ENCODE peak calls at places on chromosomes 6 and 20, in four cellular contexts. One of them, this sample, is unnamed.

GRCh38 chr6:110530671-110531070 is 54.3 kb upstream of the SLC22A16 start:
- DNase-seq in A549: no peak
- DNase-seq in HCT116: no peak
- DNase-seq in GM23338: no peak
- DNase-seq in this sample: no peak

GRCh38 chr20:62370115-62370806 is 3.1 kb upstream of the LAMA5 start:
- DNase-seq in A549: peak
- DNase-seq in HCT116: no peak
- DNase-seq in GM23338: no peak
- DNase-seq in this sample: no peak

GRCh38 chr6:26249709-26249958 is 115.4 kb upstream of the BTN3A2 start:
- DNase-seq in A549: no peak
- DNase-seq in HCT116: no peak
- DNase-seq in GM23338: no peak
- DNase-seq in this sample: no peak

GRCh38 chr20:46999821-47000465 is 105.3 kb downstream of the EYA2 start:
- DNase-seq in A549: no peak
- DNase-seq in HCT116: no peak
- DNase-seq in GM23338: no peak
- DNase-seq in this sample: no peak

GRCh38 chr20:47354710-47355488 is 1.6 kb downstream of the ZMYND8 start:
- DNase-seq in A549: peak
- DNase-seq in HCT116: no peak
- DNase-seq in GM23338: no peak
- DNase-seq in this sample: no peak

GRCh38 chr6:46440133-46440532 is 51.1 kb downstream of the RCAN2 start:
- DNase-seq in A549: no peak
- DNase-seq in HCT116: no peak
- DNase-seq in GM23338: no peak
- DNase-seq in this sample: no peak

GRCh38 chr6:105592329-105592728 is 189.4 kb upstream of the PREP start:
- DNase-seq in A549: peak
- DNase-seq in HCT116: peak
- DNase-seq in GM23338: no peak
- DNase-seq in this sample: no peak

GRCh38 chr20:49230021-49230420 is 10.8 kb downstream of the DDX27 start:
- DNase-seq in A549: no peak
- DNase-seq in HCT116: no peak
- DNase-seq in GM23338: no peak
- DNase-seq in this sample: no peak

GRCh38 chr20:45044084-45044573 is 56.8 kb downstream of the KCNS1 start:
- DNase-seq in A549: peak
- DNase-seq in HCT116: peak
- DNase-seq in GM23338: peak
- DNase-seq in this sample: no peak

GRCh38 chr6:3453410-3453809 is 3.4 kb downstream of the SLC22A23 start:
- DNase-seq in A549: no peak
- DNase-seq in HCT116: no peak
- DNase-seq in GM23338: no peak
- DNase-seq in this sample: no peak

GRCh38 chr6:4575724-4576123 is 200.5 kb upstream of the CDYL start:
- DNase-seq in A549: no peak
- DNase-seq in HCT116: no peak
- DNase-seq in GM23338: no peak
- DNase-seq in this sample: no peak

GRCh38 chr6:41677430-41678045 is 39.3 kb downstream of the MDFI start:
- DNase-seq in A549: no peak
- DNase-seq in HCT116: no peak
- DNase-seq in GM23338: peak
- DNase-seq in this sample: no peak

GRCh38 chr6:168045706-168046620 is 33.0 kb downstream of the FRMD1 start:
- DNase-seq in A549: no peak
- DNase-seq in HCT116: no peak
- DNase-seq in GM23338: no peak
- DNase-seq in this sample: no peak

GRCh38 chr20:50790651-50791277 is 4.1 kb upstream of the BCAS4 start:
- DNase-seq in A549: peak
- DNase-seq in HCT116: peak
- DNase-seq in GM23338: peak
- DNase-seq in this sample: peak
- TF ChIP-seq REST in A549: peak
- TF ChIP-seq REST in HCT116: no peak
- TF ChIP-seq REST in GM23338: no peak
- TF ChIP-seq REST in this sample: peak

GRCh38 chr6:34791164-34791841 is 580 bp upstream of the BLTP3A start:
- DNase-seq in A549: peak
- DNase-seq in HCT116: peak
- DNase-seq in GM23338: peak
- DNase-seq in this sample: peak
- H3K27ac ChIP-seq in A549: peak
- H3K27ac ChIP-seq in HCT116: peak
- H3K27ac ChIP-seq in GM23338: peak
- H3K27ac ChIP-seq in this sample: peak

DNA sequence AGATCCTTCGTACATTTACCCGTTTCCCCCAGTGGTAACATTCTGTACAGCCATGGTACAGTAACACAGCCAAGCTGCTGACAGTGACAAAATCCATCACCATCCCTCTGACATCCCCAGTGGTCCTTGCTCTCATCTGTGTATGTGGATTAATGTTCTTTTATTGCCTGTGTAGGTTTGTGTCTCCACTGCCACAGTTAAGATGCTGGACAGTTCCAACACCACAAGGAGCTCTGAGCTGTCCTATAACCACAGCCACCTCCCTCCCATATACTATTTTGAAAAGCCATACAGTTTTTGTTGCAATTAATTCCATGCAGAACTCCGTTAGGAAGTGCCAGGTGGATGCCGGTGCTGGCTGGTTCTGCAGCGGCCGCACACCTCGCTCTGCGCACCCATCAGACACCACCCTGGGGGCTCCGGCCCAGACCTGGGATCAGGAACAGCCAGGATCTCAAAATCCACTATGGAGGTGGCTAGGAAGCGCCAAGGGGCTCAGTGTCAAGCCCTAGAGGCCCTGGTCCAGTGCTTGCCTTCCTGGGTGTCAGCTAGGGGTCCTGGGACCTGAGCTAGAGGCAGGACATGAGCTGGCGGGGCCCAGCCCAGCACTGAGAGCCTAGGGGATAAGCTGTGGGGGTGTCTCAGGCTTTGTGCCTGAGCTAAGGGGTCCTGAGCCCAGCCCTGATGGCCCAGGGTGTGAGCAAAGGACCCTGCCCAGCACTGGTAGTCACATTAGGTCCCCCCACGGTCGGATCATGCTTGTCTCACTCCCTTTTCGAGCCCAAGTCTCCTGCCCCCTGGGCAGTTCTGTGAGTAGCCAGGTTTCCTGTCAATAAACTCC is 93.3 kb upstream of the PMEPA1 start:
- DNase-seq in A549: no peak
- DNase-seq in HCT116: no peak
- DNase-seq in GM23338: no peak
- DNase-seq in this sample: no peak
- TF ChIP-seq REST in A549: no peak
- TF ChIP-seq REST in HCT116: no peak
- TF ChIP-seq REST in GM23338: no peak
- TF ChIP-seq REST in this sample: no peak

GRCh38 chr20:51368461-51369211 is 173.9 kb downstream of the NFATC2 start:
- DNase-seq in A549: no peak
- DNase-seq in HCT116: no peak
- DNase-seq in GM23338: no peak
- DNase-seq in this sample: no peak

GRCh38 chr20:51363378-51363777 is 179.1 kb downstream of the NFATC2 start:
- DNase-seq in A549: no peak
- DNase-seq in HCT116: no peak
- DNase-seq in GM23338: no peak
- DNase-seq in this sample: no peak

GRCh38 chr20:51363813-51364212 is 178.7 kb downstream of the NFATC2 start:
- DNase-seq in A549: no peak
- DNase-seq in HCT116: no peak
- DNase-seq in GM23338: no peak
- DNase-seq in this sample: no peak

GRCh38 chr20:51366155-51366886 is 176.2 kb downstream of the NFATC2 start:
- DNase-seq in A549: peak
- DNase-seq in HCT116: peak
- DNase-seq in GM23338: no peak
- DNase-seq in this sample: no peak

DNA sequence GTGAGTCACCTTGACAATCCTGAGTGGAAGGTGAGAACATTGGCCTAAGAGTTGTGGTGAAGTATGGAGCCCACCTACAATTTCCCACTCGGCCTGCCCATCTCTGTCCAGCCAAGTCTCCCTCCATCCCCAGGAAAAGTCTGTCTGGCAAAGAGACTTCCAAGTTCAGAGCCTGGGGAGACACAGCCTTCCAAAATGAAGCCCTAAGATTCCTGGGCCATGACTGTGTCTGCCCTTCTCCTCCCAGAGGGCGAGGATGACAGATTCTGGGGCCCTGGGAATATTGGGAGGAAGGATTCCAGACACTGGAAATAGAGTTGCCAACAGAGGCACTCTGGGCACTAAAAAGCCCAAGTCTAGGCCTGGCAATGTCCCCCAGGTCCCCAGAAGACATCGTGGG is 176.8 kb downstream of the NFATC2 start:
- DNase-seq in A549: peak
- DNase-seq in HCT116: no peak
- DNase-seq in GM23338: no peak
- DNase-seq in this sample: no peak
- H3K27ac ChIP-seq in A549: peak
- H3K27ac ChIP-seq in HCT116: peak
- H3K27ac ChIP-seq in GM23338: no peak
- H3K27ac ChIP-seq in this sample: no peak

DNA sequence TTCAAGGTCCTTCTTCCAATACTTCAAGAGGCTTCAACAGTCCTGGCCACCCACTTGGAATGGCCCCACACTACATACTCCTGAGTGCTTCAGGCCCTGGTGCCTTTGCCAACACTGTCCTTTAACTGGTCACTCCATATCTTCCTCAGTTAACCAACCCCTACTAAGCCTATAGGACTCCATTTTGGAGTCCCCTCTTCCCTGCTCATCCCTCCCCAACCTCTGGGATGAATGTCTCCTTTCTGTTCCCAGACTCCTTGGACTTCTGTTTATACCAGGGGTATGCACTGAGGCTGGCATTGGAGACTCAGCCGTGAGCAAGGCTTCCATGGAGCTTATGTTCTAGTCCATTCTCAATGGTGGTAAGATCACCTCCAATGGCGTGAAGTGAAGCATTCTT is 33.6 kb downstream of the COX4I2 start:
- DNase-seq in A549: no peak
- DNase-seq in HCT116: no peak
- DNase-seq in GM23338: no peak
- DNase-seq in this sample: no peak
- TF ChIP-seq REST in A549: no peak
- TF ChIP-seq REST in HCT116: no peak
- TF ChIP-seq REST in GM23338: no peak
- TF ChIP-seq REST in this sample: no peak

DNA sequence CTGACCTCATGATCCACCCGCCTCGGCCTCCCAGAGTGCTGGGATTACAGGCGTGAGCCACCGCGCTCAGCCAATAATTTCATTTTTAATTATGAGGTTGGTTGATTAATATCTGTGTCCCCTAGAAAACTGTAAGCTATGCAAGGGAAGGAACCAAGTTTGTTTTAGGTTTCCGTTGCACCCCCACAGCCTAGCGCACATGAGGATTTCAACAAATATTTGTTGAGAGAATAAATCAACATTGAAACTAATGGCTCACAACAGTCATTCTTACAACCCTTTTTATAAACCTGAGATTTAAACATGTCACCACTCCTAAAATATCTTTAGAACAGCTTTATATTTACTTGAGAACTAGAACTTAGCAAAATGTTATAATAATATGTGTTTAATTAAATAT is 114.0 kb upstream of the CARMIL1 start:
- DNase-seq in A549: no peak
- DNase-seq in HCT116: no peak
- DNase-seq in GM23338: no peak
- DNase-seq in this sample: no peak
- H3K27ac ChIP-seq in A549: no peak
- H3K27ac ChIP-seq in HCT116: no peak
- H3K27ac ChIP-seq in GM23338: no peak
- H3K27ac ChIP-seq in this sample: no peak

This sample was measured in HL-60.